ENCODE peak calls at places on chromosomes 2 and 18, in six cellular contexts. B, P, Z, L, J and O are unnamed samples. For H3K4me1, the result is how much of the 10 kb centered on the place peaks cover.

GRCh38 chr2:64488050-64488974 is 34.4 kb downstream of the LGALSL start:
- DNase-seq in B (peak), P (peak), Z (peak), L (peak), J (peak), O (peak)

GRCh38 chr2:146147448-146148012 is 1627.6 kb upstream of the ZEB2 start:
- DNase-seq in B (no peak), P (no peak), Z (no peak), L (no peak), J (no peak), O (no peak)

GRCh38 chr2:205133544-205133943 is 548.8 kb upstream of the NRP2 start:
- DNase-seq in B (no peak), P (peak), Z (no peak), L (no peak), J (no peak), O (no peak)

GRCh38 chr2:216635701-216636541 is 2.7 kb downstream of the IGFBP2 start:
- DNase-seq in B (no peak), P (no peak), Z (no peak), L (no peak), J (no peak), O (no peak)

GRCh38 chr2:112614201-112614840 is 29.9 kb downstream of the CHCHD5 start:
- DNase-seq in B (no peak), P (no peak), Z (peak), L (no peak), J (peak), O (no peak)

GRCh38 chr18:32530947-32531651 is 60.4 kb upstream of the GAREM1 start:
- DNase-seq in B (no peak), P (no peak), Z (peak), L (no peak), J (no peak), O (no peak)

GRCh38 chr18:37662546-37663339 is 97.1 kb upstream of the CELF4 start:
- DNase-seq in B (no peak), P (no peak), Z (no peak), L (no peak), J (no peak), O (no peak)

GRCh38 chr2:152335016-152335850 is at the start of gene FMNL2:
- DNase-seq in B (no peak), P (peak), Z (peak), L (peak), J (peak), O (peak)

GRCh38 chr2:21059885-21060610 is 16.2 kb upstream of the APOB start:
- DNase-seq in B (no peak), P (no peak), Z (no peak), L (no peak), J (no peak), O (no peak)

GRCh38 chr2:26925100-26925791 is 45.2 kb upstream of the MAPRE3 start:
- DNase-seq in B (no peak), P (no peak), Z (peak), L (no peak), J (no peak), O (no peak)

GRCh38 chr2:55718165-55719008 is 24.7 kb upstream of the PNPT1 start:
- DNase-seq in B (peak), P (peak), Z (peak), L (peak), J (no peak), O (peak)

GRCh38 chr2:188787661-188788044 is 186.5 kb upstream of the COL3A1 start:
- DNase-seq in B (no peak), P (no peak), Z (peak), L (no peak), J (no peak), O (no peak)

GRCh38 chr2:26852405-26853348 is 4.7 kb downstream of the DPYSL5 start:
- DNase-seq in B (no peak), P (no peak), Z (no peak), L (no peak), J (no peak), O (no peak)

GRCh38 chr2:37340637-37341036 is 3.8 kb upstream of the QPCT start:
- DNase-seq in B (no peak), P (no peak), Z (no peak), L (no peak), J (no peak), O (no peak)

GRCh38 chr2:13401312-13401711 is 684.6 kb downstream of the TRIB2 start:
- DNase-seq in B (no peak), P (no peak), Z (no peak), L (no peak), J (no peak), O (no peak)

GRCh38 chr2:233451950-233452349 is 97.7 kb downstream of the DGKD start:
- DNase-seq in B (no peak), P (no peak), Z (no peak), L (no peak), J (no peak), O (no peak)

GRCh38 chr2:30979822-30980245 is 158.4 kb downstream of the GALNT14 start:
- DNase-seq in B (no peak), P (peak), Z (peak), L (no peak), J (peak), O (peak)

GRCh38 chr18:58045265-58046086 is 1.4 kb downstream of the NEDD4L start:
- DNase-seq in B (no peak), P (peak), Z (peak), L (peak), J (no peak), O (peak)

GRCh38 chr2:11122380-11122779 is 32.9 kb upstream of the SLC66A3 start:
- DNase-seq in B (no peak), P (no peak), Z (no peak), L (no peak), J (no peak), O (no peak)

GRCh38 chr2:69733338-69734039 is 8.4 kb upstream of the ANXA4 start:
- DNase-seq in B (no peak), P (no peak), Z (no peak), L (no peak), J (no peak), O (no peak)

GRCh38 chr2:69734858-69735574 is 6.9 kb upstream of the ANXA4 start:
- DNase-seq in B (no peak), P (no peak), Z (no peak), L (no peak), J (no peak), O (no peak)

GRCh38 chr2:69731575-69731974 is 10.4 kb upstream of the ANXA4 start:
- DNase-seq in B (no peak), P (no peak), Z (no peak), L (no peak), J (no peak), O (no peak)

GRCh38 chr2:69734040-69734611 is 7.8 kb upstream of the ANXA4 start:
- DNase-seq in B (no peak), P (peak), Z (no peak), L (no peak), J (no peak), O (no peak)

DNA sequence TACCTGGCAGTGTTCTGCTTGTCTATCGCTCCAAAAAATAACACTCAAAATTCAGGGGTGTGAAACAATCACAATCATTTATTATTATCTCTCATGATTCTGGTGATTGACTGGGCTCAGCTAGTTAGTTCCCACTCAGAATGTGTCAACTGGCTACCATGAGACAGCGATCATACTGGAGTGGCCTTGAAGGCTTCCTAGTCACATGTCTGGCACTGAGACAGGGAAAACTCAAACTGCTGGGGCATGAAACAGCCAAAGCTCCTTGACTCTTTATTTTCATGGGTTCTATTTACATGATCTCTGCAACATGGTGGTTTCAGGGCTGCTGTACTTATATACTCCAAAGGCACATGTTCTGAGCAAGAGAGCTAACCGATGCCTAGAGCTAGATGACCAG is 6.2 kb upstream of the ANXA4 start:
- DNase-seq in B (no peak), P (peak), Z (no peak), L (no peak), J (no peak), O (no peak)
- H3K4me1 ChIP-seq in B (under half), P (under half), Z (under half), L (under half), J (under half), O (under half)

DNA sequence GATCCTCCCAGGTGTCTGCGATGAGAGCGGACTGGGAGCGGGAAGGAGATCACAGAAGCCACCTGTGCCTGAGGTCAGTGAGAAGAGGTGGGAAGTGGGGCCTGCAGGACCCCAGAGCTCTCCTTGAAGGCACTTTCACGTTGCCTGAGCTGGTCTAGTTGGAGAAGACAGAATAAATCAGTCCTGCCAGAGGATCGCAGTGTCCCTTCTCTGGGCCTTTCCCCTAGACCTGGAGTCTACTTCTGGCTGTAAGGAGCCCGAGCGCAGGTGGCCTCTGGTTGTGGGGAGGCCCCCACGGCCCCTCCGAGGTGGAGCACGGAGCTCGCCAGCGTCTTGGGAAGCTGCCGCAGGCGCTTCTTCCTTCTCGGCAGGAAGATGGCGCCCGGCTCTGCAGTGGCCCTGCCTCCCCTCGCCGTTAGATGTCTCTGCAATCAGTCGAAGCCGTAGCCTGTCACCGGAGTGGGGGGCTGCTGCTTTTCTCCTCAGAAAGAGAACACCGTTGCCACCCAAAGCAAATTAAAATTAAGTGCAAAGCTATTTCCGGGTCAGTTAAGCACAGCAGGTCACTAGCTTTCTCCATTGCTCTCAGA is 212.0 kb upstream of the MYT1L start:
- DNase-seq in B (no peak), P (no peak), Z (no peak), L (no peak), J (no peak), O (no peak)
- TF ChIP-seq CTCF in B (no peak), P (no peak), Z (no peak), L (no peak), J (no peak), O (no peak)

GRCh38 chr2:238290715-238291549 is 2.5 kb upstream of the PER2 start:
- DNase-seq in B (no peak), P (no peak), Z (no peak), L (no peak), J (peak), O (no peak)
- H3K4me1 ChIP-seq in B (under half), P (under half), Z (under half), L (under half), J (under half), O (under half)

GRCh38 chr2:168114021-168114420 is 133.4 kb downstream of the STK39 start:
- DNase-seq in B (no peak), P (no peak), Z (no peak), L (no peak), J (no peak), O (no peak)

GRCh38 chr2:168114619-168115018 is 132.8 kb downstream of the STK39 start:
- DNase-seq in B (no peak), P (no peak), Z (no peak), L (no peak), J (no peak), O (peak)

GRCh38 chr2:168119519-168120141 is 127.8 kb downstream of the STK39 start:
- DNase-seq in B (peak), P (peak), Z (peak), L (no peak), J (no peak), O (no peak)

GRCh38 chr2:168118733-168119518 is 128.5 kb downstream of the STK39 start:
- DNase-seq in B (peak), P (peak), Z (peak), L (no peak), J (no peak), O (no peak)

GRCh38 chr2:168116448-168116847 is 130.9 kb downstream of the STK39 start:
- DNase-seq in B (no peak), P (no peak), Z (no peak), L (no peak), J (no peak), O (no peak)
- TF ChIP-seq CTCF in B (peak), P (no peak), Z (peak), L (no peak), J (no peak), O (no peak)